ENCODE peak calls at places on chromosomes 12 and 14, in ten cellular contexts. B is hepatocyte; X is glutamatergic neuron; K is tibial artery; J is choroid plexus epithelial cell; T is heart right ventricle; G is B cell; L is activated CD8-positive, alpha-beta T cell treated with anti-CD3 and anti-CD28 coated beads for 36 hours; S is endothelial cell; C is A673. M is an unnamed sample.

GRCh38 chr12:87253157-87253556 is 776.0 kb downstream of the C12orf50 start:
- DNase-seq in B (peak), X (no peak), K (no peak), J (peak), T (no peak), G (no peak), L (no peak), S (no peak), C (no peak), M (no peak)

GRCh38 chr12:5166976-5167375 is 123.3 kb downstream of the KCNA5 start:
- DNase-seq in B (peak), X (no peak), K (no peak), J (peak), T (no peak), G (no peak), L (no peak), S (no peak), C (no peak), M (no peak)

GRCh38 chr14:60724080-60724618 is at the start of gene SIX4:
- DNase-seq in B (peak), X (peak), K (peak), J (peak), T (peak), G (peak), L (peak), S (peak), C (peak), M (peak)

GRCh38 chr14:80845877-80846276 is 95.7 kb downstream of the CEP128 start:
- DNase-seq in B (no peak), X (no peak), K (no peak), J (no peak), T (no peak), G (no peak), L (no peak), S (no peak), C (peak), M (no peak)

GRCh38 chr12:85865905-85866304 is 8.2 kb upstream of the NTS start:
- DNase-seq in B (no peak), X (peak), K (no peak), J (peak), T (no peak), G (no peak), L (no peak), S (no peak), C (peak), M (no peak)

GRCh38 chr12:21985155-21985554 is 43.9 kb upstream of the ABCC9 start:
- DNase-seq in B (no peak), X (no peak), K (no peak), J (no peak), T (no peak), G (no peak), L (no peak), S (no peak), C (no peak), M (no peak)

GRCh38 chr12:92141585-92142244 is 3.9 kb downstream of the BTG1 start:
- DNase-seq in B (no peak), X (no peak), K (no peak), J (no peak), T (no peak), G (no peak), L (no peak), S (no peak), C (no peak), M (no peak)

GRCh38 chr12:77124767-77125166 is 59.4 kb upstream of the E2F7 start:
- DNase-seq in B (no peak), X (no peak), K (no peak), J (peak), T (no peak), G (no peak), L (no peak), S (no peak), C (no peak), M (no peak)

GRCh38 chr12:34204830-34205285 is 182.6 kb downstream of the ALG10 start:
- DNase-seq in B (no peak), X (no peak), K (no peak), J (no peak), T (no peak), G (peak), L (no peak), S (no peak), C (no peak), M (no peak)

GRCh38 chr12:56157201-56158028 is 744 bp upstream of the MYL6 start:
- DNase-seq in B (peak), X (peak), K (peak), J (peak), T (peak), G (peak), L (peak), S (peak), C (peak), M (peak)

GRCh38 chr14:21428930-21429329 is 27.0 kb downstream of the CHD8 start:
- DNase-seq in B (no peak), X (no peak), K (no peak), J (no peak), T (peak), G (no peak), L (no peak), S (no peak), C (no peak), M (no peak)

GRCh38 chr14:63677891-63678379 is 36.3 kb upstream of the WDR89 start:
- DNase-seq in B (peak), X (no peak), K (no peak), J (peak), T (no peak), G (no peak), L (no peak), S (no peak), C (peak), M (no peak)

GRCh38 chr12:88113871-88114270 is 28.0 kb downstream of the CEP290 start:
- DNase-seq in B (no peak), X (no peak), K (no peak), J (peak), T (no peak), G (no peak), L (no peak), S (no peak), C (no peak), M (no peak)

DNA sequence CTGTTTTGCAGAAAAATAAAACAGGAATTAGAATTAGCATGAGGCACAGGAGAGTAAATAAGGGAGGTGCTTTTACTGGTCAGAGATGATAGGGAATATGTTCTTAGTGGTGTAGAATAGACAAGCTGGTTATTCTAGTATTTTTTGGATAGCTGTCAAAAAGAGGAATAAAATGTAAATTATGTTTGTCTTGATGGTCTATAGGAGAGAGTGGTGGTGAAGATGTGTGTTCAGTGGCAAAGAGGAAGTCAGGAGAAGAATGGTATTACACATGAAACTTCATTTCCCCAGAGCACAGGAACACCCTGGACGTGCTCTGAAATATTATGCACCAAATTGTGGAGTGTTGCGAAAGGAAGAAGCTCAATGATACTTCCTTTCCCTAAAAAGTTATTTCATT is 27.8 kb downstream of the MUCL1 start:
- DNase-seq in B (no peak), X (no peak), K (no peak), J (no peak), T (no peak), G (no peak), L (no peak), S (no peak), C (peak), M (no peak)
- TF ChIP-seq CTCF in B (no peak), X (no peak), K (no peak), J (no peak), T (no peak), G (no peak), L (no peak), S (no peak), C (no peak), M (no peak)

GRCh38 chr14:92596328-92596943 is 82.9 kb downstream of the RIN3 start:
- DNase-seq in B (no peak), X (no peak), K (no peak), J (peak), T (no peak), G (no peak), L (no peak), S (no peak), C (no peak), M (no peak)
- TF ChIP-seq CTCF in B (no peak), X (no peak), K (no peak), J (peak), T (no peak), G (no peak), L (no peak), S (no peak), C (peak), M (peak)

DNA sequence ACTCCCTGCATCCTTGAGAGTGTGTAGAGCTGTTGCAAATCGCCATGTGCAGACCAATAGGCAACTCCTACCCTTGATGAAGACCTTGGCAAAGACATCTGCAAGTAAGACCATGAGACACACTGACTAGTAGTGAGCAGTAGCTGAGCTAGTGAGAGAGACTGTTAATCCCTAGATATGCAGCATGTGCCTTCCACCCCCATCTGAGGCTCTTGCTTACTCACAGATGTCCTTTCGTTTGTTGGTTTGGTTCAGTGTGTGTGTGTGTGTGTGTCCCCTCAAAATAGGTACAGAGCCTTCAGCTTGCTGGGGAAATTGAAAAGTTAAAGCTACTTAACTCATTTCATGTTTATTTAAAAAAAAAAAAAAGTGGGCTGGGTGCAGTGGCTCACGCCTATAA is 37.5 kb downstream of the MYF5 start:
- DNase-seq in B (no peak), X (no peak), K (no peak), J (no peak), T (no peak), G (no peak), L (no peak), S (no peak), C (no peak), M (no peak)
- TF ChIP-seq CTCF in B (no peak), X (no peak), K (no peak), J (no peak), T (no peak), G (no peak), L (no peak), S (no peak), C (no peak), M (no peak)

GRCh38 chr14:35959835-35960234 is 133.7 kb downstream of the BRMS1L start:
- DNase-seq in B (no peak), X (no peak), K (no peak), J (no peak), T (no peak), G (no peak), L (no peak), S (no peak), C (no peak), M (no peak)
- TF ChIP-seq CTCF in B (no peak), X (no peak), K (no peak), J (no peak), T (no peak), G (no peak), L (no peak), S (no peak), C (no peak), M (peak)

DNA sequence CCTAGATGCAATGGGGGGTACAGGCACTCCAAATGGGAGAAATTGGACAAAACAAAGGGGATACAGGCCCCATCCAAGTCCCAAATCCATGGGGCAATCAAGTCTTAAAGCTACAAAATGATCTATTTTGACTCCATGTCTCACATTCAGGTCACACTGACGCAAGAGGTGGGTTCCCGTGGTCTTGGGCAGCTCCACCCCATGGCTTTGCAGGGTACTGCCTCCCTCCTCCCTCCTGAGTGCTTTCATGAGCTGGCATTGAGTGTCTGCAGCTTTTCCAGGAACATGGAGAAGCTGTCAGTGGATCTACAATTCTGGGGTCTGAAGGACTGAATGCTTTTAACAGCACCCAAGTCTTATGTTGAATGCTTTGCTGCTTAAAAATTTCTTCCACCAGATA is 274.5 kb upstream of the LRIG3 start:
- DNase-seq in B (no peak), X (no peak), K (no peak), J (no peak), T (no peak), G (no peak), L (no peak), S (no peak), C (no peak), M (no peak)
- TF ChIP-seq CTCF in B (no peak), X (no peak), K (no peak), J (no peak), T (no peak), G (no peak), L (no peak), S (no peak), C (no peak), M (no peak)

GRCh38 chr12:117890644-117891043 is 78.1 kb downstream of the KSR2 start:
- DNase-seq in B (no peak), X (no peak), K (no peak), J (no peak), T (no peak), G (no peak), L (no peak), S (no peak), C (no peak), M (no peak)

GRCh38 chr12:117889098-117889497 is 79.7 kb downstream of the KSR2 start:
- DNase-seq in B (no peak), X (no peak), K (no peak), J (no peak), T (no peak), G (no peak), L (no peak), S (no peak), C (no peak), M (peak)

GRCh38 chr12:117892441-117892840 is 76.3 kb downstream of the KSR2 start:
- DNase-seq in B (no peak), X (no peak), K (no peak), J (no peak), T (no peak), G (no peak), L (no peak), S (no peak), C (no peak), M (no peak)

GRCh38 chr12:117885211-117885610 is 83.6 kb downstream of the KSR2 start:
- DNase-seq in B (no peak), X (no peak), K (no peak), J (no peak), T (no peak), G (no peak), L (no peak), S (no peak), C (no peak), M (no peak)

GRCh38 chr12:117890137-117890536 is 78.7 kb downstream of the KSR2 start:
- DNase-seq in B (no peak), X (no peak), K (no peak), J (no peak), T (no peak), G (no peak), L (no peak), S (no peak), C (no peak), M (peak)
- TF ChIP-seq CTCF in B (no peak), X (no peak), K (no peak), J (no peak), T (no peak), G (no peak), L (no peak), S (no peak), C (no peak), M (no peak)

GRCh38 chr14:69475194-69475818 is 9.2 kb upstream of the PLEKHD1 start:
- DNase-seq in B (peak), X (no peak), K (no peak), J (peak), T (no peak), G (no peak), L (peak), S (no peak), C (peak), M (peak)
- TF ChIP-seq CTCF in B (peak), X (peak), K (no peak), J (peak), T (peak), G (peak), L (peak), S (peak), C (peak), M (peak)

GRCh38 chr14:100297320-100298300 is 8.6 kb downstream of the SLC25A29 start:
- DNase-seq in B (peak), X (peak), K (peak), J (peak), T (peak), G (peak), L (no peak), S (no peak), C (no peak), M (peak)
- TF ChIP-seq CTCF in B (no peak), X (no peak), K (no peak), J (no peak), T (no peak), G (no peak), L (no peak), S (no peak), C (no peak), M (no peak)

M was measured in GM13977.